ENCODE peak calls at places on chromosome 11, in nine cellular contexts. One of them, this sample, is unnamed.

GRCh38 chr11:46912526-46913150 is 5.7 kb downstream of the LRP4 start:
- DNase-seq in C1 segment of cervical spinal cord: no peak
- DNase-seq in T-helper 1 cell: no peak
- DNase-seq in activated CD4-positive, CD25-positive, alpha-beta regulatory T cell treated with anti-CD3 and anti-CD28 coated beads, Interleukin-2, amount 50 U/mL, for 16 hours: no peak
- DNase-seq in H9: peak; percentile 92
- DNase-seq in RKO: no peak
- DNase-seq in fibroblast of mammary gland: no peak
- DNase-seq in T1000: no peak
- DNase-seq in nephron progenitor cell: peak; percentile 65
- DNase-seq in this sample: peak; percentile 79

GRCh38 chr11:76657824-76658170 is 12.8 kb downstream of the LRRC32 start:
- DNase-seq in C1 segment of cervical spinal cord: no peak
- DNase-seq in T-helper 1 cell: no peak
- DNase-seq in activated CD4-positive, CD25-positive, alpha-beta regulatory T cell treated with anti-CD3 and anti-CD28 coated beads, Interleukin-2, amount 50 U/mL, for 16 hours: no peak
- DNase-seq in H9: no peak
- DNase-seq in RKO: no peak
- DNase-seq in fibroblast of mammary gland: no peak
- DNase-seq in T1000: no peak
- DNase-seq in nephron progenitor cell: no peak
- DNase-seq in this sample: no peak

GRCh38 chr11:26245046-26245445 is 86.9 kb upstream of the ANO3 start:
- DNase-seq in C1 segment of cervical spinal cord: no peak
- DNase-seq in T-helper 1 cell: no peak
- DNase-seq in activated CD4-positive, CD25-positive, alpha-beta regulatory T cell treated with anti-CD3 and anti-CD28 coated beads, Interleukin-2, amount 50 U/mL, for 16 hours: no peak
- DNase-seq in H9: no peak
- DNase-seq in RKO: no peak
- DNase-seq in fibroblast of mammary gland: peak; percentile 84
- DNase-seq in T1000: no peak
- DNase-seq in nephron progenitor cell: no peak
- DNase-seq in this sample: no peak

GRCh38 chr11:272195-272930 is 5.8 kb upstream of the NLRP6 start:
- DNase-seq in C1 segment of cervical spinal cord: no peak
- DNase-seq in T-helper 1 cell: no peak
- DNase-seq in activated CD4-positive, CD25-positive, alpha-beta regulatory T cell treated with anti-CD3 and anti-CD28 coated beads, Interleukin-2, amount 50 U/mL, for 16 hours: no peak
- DNase-seq in H9: peak; percentile 20
- DNase-seq in RKO: no peak
- DNase-seq in fibroblast of mammary gland: no peak
- DNase-seq in T1000: no peak
- DNase-seq in nephron progenitor cell: no peak
- DNase-seq in this sample: no peak

GRCh38 chr11:75602916-75603315 is 40.9 kb downstream of the SERPINH1 start:
- DNase-seq in C1 segment of cervical spinal cord: no peak
- DNase-seq in T-helper 1 cell: no peak
- DNase-seq in activated CD4-positive, CD25-positive, alpha-beta regulatory T cell treated with anti-CD3 and anti-CD28 coated beads, Interleukin-2, amount 50 U/mL, for 16 hours: no peak
- DNase-seq in H9: no peak
- DNase-seq in RKO: no peak
- DNase-seq in fibroblast of mammary gland: no peak
- DNase-seq in T1000: no peak
- DNase-seq in nephron progenitor cell: no peak
- DNase-seq in this sample: no peak

GRCh38 chr11:62543680-62544444 is 2.7 kb downstream of the AHNAK start:
- DNase-seq in C1 segment of cervical spinal cord: no peak
- DNase-seq in T-helper 1 cell: no peak
- DNase-seq in activated CD4-positive, CD25-positive, alpha-beta regulatory T cell treated with anti-CD3 and anti-CD28 coated beads, Interleukin-2, amount 50 U/mL, for 16 hours: no peak
- DNase-seq in H9: no peak
- DNase-seq in RKO: peak; percentile 50
- DNase-seq in fibroblast of mammary gland: no peak
- DNase-seq in T1000: no peak
- DNase-seq in nephron progenitor cell: no peak
- DNase-seq in this sample: no peak

GRCh38 chr11:64951529-64951928 is 15.8 kb upstream of the GPHA2 start:
- DNase-seq in C1 segment of cervical spinal cord: no peak
- DNase-seq in T-helper 1 cell: no peak
- DNase-seq in activated CD4-positive, CD25-positive, alpha-beta regulatory T cell treated with anti-CD3 and anti-CD28 coated beads, Interleukin-2, amount 50 U/mL, for 16 hours: no peak
- DNase-seq in H9: no peak
- DNase-seq in RKO: no peak
- DNase-seq in fibroblast of mammary gland: no peak
- DNase-seq in T1000: no peak
- DNase-seq in nephron progenitor cell: no peak
- DNase-seq in this sample: no peak

GRCh38 chr11:1774886-1775285 is 11.2 kb upstream of the CTSD start:
- DNase-seq in C1 segment of cervical spinal cord: no peak
- DNase-seq in T-helper 1 cell: no peak
- DNase-seq in activated CD4-positive, CD25-positive, alpha-beta regulatory T cell treated with anti-CD3 and anti-CD28 coated beads, Interleukin-2, amount 50 U/mL, for 16 hours: no peak
- DNase-seq in H9: no peak
- DNase-seq in RKO: no peak
- DNase-seq in fibroblast of mammary gland: no peak
- DNase-seq in T1000: no peak
- DNase-seq in nephron progenitor cell: no peak
- DNase-seq in this sample: no peak

GRCh38 chr11:68890490-68891231 is 13.0 kb downstream of the MRPL21 start:
- DNase-seq in C1 segment of cervical spinal cord: peak; percentile 19
- DNase-seq in T-helper 1 cell: no peak
- DNase-seq in activated CD4-positive, CD25-positive, alpha-beta regulatory T cell treated with anti-CD3 and anti-CD28 coated beads, Interleukin-2, amount 50 U/mL, for 16 hours: no peak
- DNase-seq in H9: no peak
- DNase-seq in RKO: no peak
- DNase-seq in fibroblast of mammary gland: peak; percentile 91
- DNase-seq in T1000: peak; percentile 89
- DNase-seq in nephron progenitor cell: no peak
- DNase-seq in this sample: peak; percentile 48

GRCh38 chr11:88174627-88175003 is 628 bp downstream of the RAB38 start:
- DNase-seq in C1 segment of cervical spinal cord: no peak
- DNase-seq in T-helper 1 cell: no peak
- DNase-seq in activated CD4-positive, CD25-positive, alpha-beta regulatory T cell treated with anti-CD3 and anti-CD28 coated beads, Interleukin-2, amount 50 U/mL, for 16 hours: no peak
- DNase-seq in H9: peak; percentile 41
- DNase-seq in RKO: peak; percentile 90
- DNase-seq in fibroblast of mammary gland: peak; percentile 80
- DNase-seq in T1000: no peak
- DNase-seq in nephron progenitor cell: peak; percentile 50
- DNase-seq in this sample: peak; percentile 92

GRCh38 chr11:69984457-69985261 is 93.5 kb upstream of the ANO1 start:
- DNase-seq in C1 segment of cervical spinal cord: no peak
- DNase-seq in T-helper 1 cell: no peak
- DNase-seq in activated CD4-positive, CD25-positive, alpha-beta regulatory T cell treated with anti-CD3 and anti-CD28 coated beads, Interleukin-2, amount 50 U/mL, for 16 hours: no peak
- DNase-seq in H9: peak; percentile 84
- DNase-seq in RKO: no peak
- DNase-seq in fibroblast of mammary gland: no peak
- DNase-seq in T1000: no peak
- DNase-seq in nephron progenitor cell: peak; percentile 44
- DNase-seq in this sample: no peak

GRCh38 chr11:14340721-14341120 is 18.3 kb downstream of the RRAS2 start:
- DNase-seq in C1 segment of cervical spinal cord: no peak
- DNase-seq in T-helper 1 cell: no peak
- DNase-seq in activated CD4-positive, CD25-positive, alpha-beta regulatory T cell treated with anti-CD3 and anti-CD28 coated beads, Interleukin-2, amount 50 U/mL, for 16 hours: no peak
- DNase-seq in H9: no peak
- DNase-seq in RKO: no peak
- DNase-seq in fibroblast of mammary gland: no peak
- DNase-seq in T1000: no peak
- DNase-seq in nephron progenitor cell: no peak
- DNase-seq in this sample: no peak

GRCh38 chr11:46100670-46101069 is 20.6 kb downstream of the PHF21A start:
- DNase-seq in C1 segment of cervical spinal cord: no peak
- DNase-seq in T-helper 1 cell: no peak
- DNase-seq in activated CD4-positive, CD25-positive, alpha-beta regulatory T cell treated with anti-CD3 and anti-CD28 coated beads, Interleukin-2, amount 50 U/mL, for 16 hours: no peak
- DNase-seq in H9: no peak
- DNase-seq in RKO: no peak
- DNase-seq in fibroblast of mammary gland: no peak
- DNase-seq in T1000: no peak
- DNase-seq in nephron progenitor cell: no peak
- DNase-seq in this sample: no peak

GRCh38 chr11:126886636-126887035 is 113.9 kb downstream of the KIRREL3 start:
- DNase-seq in C1 segment of cervical spinal cord: no peak
- DNase-seq in T-helper 1 cell: no peak
- DNase-seq in activated CD4-positive, CD25-positive, alpha-beta regulatory T cell treated with anti-CD3 and anti-CD28 coated beads, Interleukin-2, amount 50 U/mL, for 16 hours: no peak
- DNase-seq in H9: no peak
- DNase-seq in RKO: no peak
- DNase-seq in fibroblast of mammary gland: no peak
- DNase-seq in T1000: no peak
- DNase-seq in nephron progenitor cell: no peak
- DNase-seq in this sample: no peak

GRCh38 chr11:68979931-68980775 is 633 bp downstream of the MRGPRD start:
- DNase-seq in C1 segment of cervical spinal cord: no peak
- DNase-seq in T-helper 1 cell: no peak
- DNase-seq in activated CD4-positive, CD25-positive, alpha-beta regulatory T cell treated with anti-CD3 and anti-CD28 coated beads, Interleukin-2, amount 50 U/mL, for 16 hours: no peak
- DNase-seq in H9: peak; percentile 29
- DNase-seq in RKO: no peak
- DNase-seq in fibroblast of mammary gland: no peak
- DNase-seq in T1000: no peak
- DNase-seq in nephron progenitor cell: no peak
- DNase-seq in this sample: no peak

GRCh38 chr11:61996933-61997332 is 29.5 kb upstream of the FTH1 start:
- DNase-seq in C1 segment of cervical spinal cord: peak; percentile 36
- DNase-seq in T-helper 1 cell: no peak
- DNase-seq in activated CD4-positive, CD25-positive, alpha-beta regulatory T cell treated with anti-CD3 and anti-CD28 coated beads, Interleukin-2, amount 50 U/mL, for 16 hours: no peak
- DNase-seq in H9: peak; percentile 79
- DNase-seq in RKO: no peak
- DNase-seq in fibroblast of mammary gland: no peak
- DNase-seq in T1000: no peak
- DNase-seq in nephron progenitor cell: no peak
- DNase-seq in this sample: no peak

GRCh38 chr11:39458481-39458880 is 2001.0 kb downstream of the LRRC4C start:
- DNase-seq in C1 segment of cervical spinal cord: no peak
- DNase-seq in T-helper 1 cell: no peak
- DNase-seq in activated CD4-positive, CD25-positive, alpha-beta regulatory T cell treated with anti-CD3 and anti-CD28 coated beads, Interleukin-2, amount 50 U/mL, for 16 hours: no peak
- DNase-seq in H9: no peak
- DNase-seq in RKO: no peak
- DNase-seq in fibroblast of mammary gland: no peak
- DNase-seq in T1000: no peak
- DNase-seq in nephron progenitor cell: no peak
- DNase-seq in this sample: no peak

This sample was measured in SK-MEL-5.